ENCODE peak calls at places on chromosomes 2 and 18, in four cellular contexts. Q is frontal cortex; L is stimulated activated CD8-positive, alpha-beta memory T cell treated with anti-CD3 and anti-CD28 coated beads, Interleukin-2, amount 100 ng/mL, for 48 hours; V is ELR. E is an unnamed sample.

GRCh38 chr2:3628800-3629199 is 29.2 kb upstream of the ALLC start:
- DNase-seq in Q (no peak), V (peak; percentile 15), L (no peak), E (no peak)

GRCh38 chr2:83782122-83782521 is 677.0 kb downstream of the SUCLG1 start:
- DNase-seq in V (peak; percentile 16), L (no peak), Q (no peak), E (no peak)

GRCh38 chr2:128406629-128407252 is 88.1 kb upstream of the HS6ST1 start:
- DNase-seq in V (no peak), L (no peak), Q (no peak), E (peak; percentile 8)

GRCh38 chr2:67037655-67038054 is 359.5 kb upstream of the ETAA1 start:
- DNase-seq in Q (no peak), L (no peak), V (no peak), E (peak; percentile 53)

GRCh38 chr18:24818451-24818850 is 358.0 kb downstream of the HRH4 start:
- DNase-seq in L (no peak), Q (no peak), V (no peak), E (no peak)

GRCh38 chr2:27370816-27371620 is 602 bp downstream of the SNX17 start:
- DNase-seq in L (no peak), V (peak; percentile 61), Q (no peak), E (no peak)

GRCh38 chr2:58834404-58834803 is 593.3 kb upstream of the FANCL start:
- DNase-seq in V (peak; percentile 8), Q (no peak), L (no peak), E (peak; percentile 65)

GRCh38 chr2:60826126-60826525 is 55.2 kb upstream of the REL start:
- DNase-seq in L (no peak), V (peak; percentile 4), Q (no peak), E (no peak)

GRCh38 chr18:50356036-50356945 is 18.6 kb upstream of the SKA1 start:
- DNase-seq in Q (no peak), L (no peak), V (peak; percentile 51), E (no peak)

GRCh38 chr2:118223487-118224136 is 135.3 kb downstream of the INSIG2 start:
- DNase-seq in Q (no peak), V (no peak), L (no peak), E (no peak)

GRCh38 chr2:15919716-15920444 is 20.5 kb upstream of the MYCN start:
- DNase-seq in V (no peak), L (no peak), Q (no peak), E (no peak)

GRCh38 chr2:56132138-56132537 is 51.7 kb upstream of the CCDC85A start:
- DNase-seq in L (no peak), Q (peak; percentile 19), V (peak; percentile 70), E (no peak)

GRCh38 chr2:201507725-201508124 is 56.2 kb downstream of the STRADB start:
- DNase-seq in L (no peak), V (no peak), Q (no peak), E (no peak)

GRCh38 chr2:84884396-84884795 is 3.5 kb upstream of the TRABD2A start:
- DNase-seq in L (no peak), Q (no peak), V (no peak), E (no peak)